ENCODE peak calls at places on chromosomes 1 and 21, in seven cellular contexts. O is transverse colon, N is epithelial cell of proximal tubule, K is HFF-Myc, P is Calu3, W is BE2C, Y is lower lobe of right lung. Q is an unnamed sample.

GRCh38 chr1:44316231-44316759 is 38.8 kb downstream of the ERI3 start:
- DNase-seq in P (peak; percentile 13), O (no peak), N (no peak), K (no peak), Y (no peak), W (no peak), Q (no peak)

GRCh38 chr1:11339346-11340247 is 66.6 kb downstream of the UBIAD1 start:
- DNase-seq in O (peak; percentile 24), W (peak; percentile 80), K (no peak), Y (no peak), P (no peak), N (no peak), Q (no peak)

GRCh38 chr1:45325816-45326506 is 734 bp upstream of the HPDL start:
- DNase-seq in N (no peak), Y (no peak), O (no peak), K (no peak), P (no peak), W (no peak), Q (peak; percentile 17)

GRCh38 chr1:86788300-86789206 is 84.2 kb downstream of the SH3GLB1 start:
- DNase-seq in K (no peak), Y (peak; percentile 49), N (peak; percentile 36), W (no peak), O (no peak), P (no peak), Q (no peak)

GRCh38 chr1:23148084-23148483 is 20.6 kb downstream of the LUZP1 start:
- DNase-seq in P (no peak), Y (no peak), N (no peak), K (no peak), W (no peak), O (no peak), Q (no peak)

GRCh38 chr1:171898956-171899355 is 57.7 kb downstream of the DNM3 start:
- DNase-seq in N (no peak), O (no peak), K (no peak), P (no peak), Y (no peak), W (no peak), Q (no peak)

GRCh38 chr1:224198572-224198971 is 15.5 kb downstream of the DEGS1 start:
- DNase-seq in Y (no peak), K (no peak), P (no peak), W (no peak), O (no peak), N (no peak), Q (no peak)

GRCh38 chr1:51908499-51908898 is 30.0 kb upstream of the NRDC start:
- DNase-seq in W (no peak), O (no peak), Y (no peak), P (no peak), N (no peak), K (no peak), Q (no peak)

GRCh38 chr1:91809267-91809666 is 76.7 kb downstream of the TGFBR3 start:
- DNase-seq in N (no peak), O (no peak), P (no peak), Y (no peak), K (no peak), W (no peak), Q (no peak)

GRCh38 chr1:78779831-78780230 is 130.2 kb downstream of the IFI44 start:
- DNase-seq in Y (no peak), O (no peak), K (no peak), W (no peak), P (no peak), N (no peak), Q (no peak)

GRCh38 chr1:202214089-202214843 is 20.7 kb downstream of the LGR6 start:
- DNase-seq in N (no peak), P (no peak), W (no peak), Y (no peak), O (peak; percentile 38), K (no peak), Q (no peak)

GRCh38 chr1:15028117-15028516 is 125.4 kb upstream of the TMEM51 start:
- DNase-seq in O (no peak), K (peak; percentile 32), Y (no peak), N (peak; percentile 97), P (no peak), W (no peak), Q (no peak)

GRCh38 chr1:2277741-2278488 is 49.8 kb downstream of the SKI start:
- DNase-seq in K (no peak), W (no peak), O (no peak), Y (peak; percentile 54), N (no peak), P (no peak), Q (no peak)

GRCh38 chr1:89965203-89965900 is 29.6 kb upstream of the ZNF326 start:
- DNase-seq in Y (no peak), W (no peak), K (no peak), O (no peak), P (no peak), N (no peak), Q (no peak)

GRCh38 chr1:78003070-78003751 is 1.5 kb upstream of the DNAJB4 start:
- DNase-seq in Y (no peak), P (no peak), K (no peak), O (no peak), W (no peak), N (no peak), Q (no peak)

GRCh38 chr21:16741228-16741665 is 771.6 kb upstream of the CXADR start:
- DNase-seq in K (no peak), W (peak; percentile 68), Y (no peak), O (no peak), P (no peak), N (no peak), Q (no peak)

GRCh38 chr1:197614916-197615692 is 160.2 kb downstream of the DENND1B start:
- DNase-seq in K (peak; percentile 27), Y (no peak), O (peak; percentile 19), N (no peak), P (peak; percentile 48), W (peak; percentile 59), Q (no peak)

GRCh38 chr1:156673387-156674121 is 3.7 kb downstream of the NES start:
- DNase-seq in K (no peak), O (no peak), W (no peak), N (no peak), Y (no peak), P (no peak), Q (no peak)

GRCh38 chr1:12552951-12553921 is 64.8 kb downstream of the DHRS3 start:
- DNase-seq in W (no peak), N (no peak), P (no peak), Y (peak; percentile 33), K (no peak), O (no peak), Q (no peak)

GRCh38 chr1:14850563-14850962 is 252.1 kb downstream of the KAZN start:
- DNase-seq in W (no peak), P (peak; percentile 35), N (peak; percentile 30), O (no peak), K (no peak), Y (no peak), Q (peak; percentile 24)

GRCh38 chr1:96962807-96963206 is 241.2 kb downstream of the PTBP2 start:
- DNase-seq in W (no peak), N (no peak), Y (no peak), P (peak; percentile 30), K (no peak), O (no peak), Q (no peak)

GRCh38 chr1:183694035-183694434 is 40.9 kb upstream of the APOBEC4 start:
- DNase-seq in O (no peak), N (no peak), Y (no peak), P (no peak), W (no peak), K (no peak), Q (no peak)

GRCh38 chr21:8989261-8989882 is 1532.0 kb upstream of the TPTE start:
- DNase-seq in N (no peak), O (no peak), K (no peak), P (peak; percentile 56), W (peak; percentile 64), Y (no peak), Q (no peak)

GRCh38 chr1:161019767-161020572 is 982 bp downstream of the F11R start:
- DNase-seq in Y (no peak), P (no peak), O (no peak), N (no peak), W (no peak), K (no peak), Q (no peak)

GRCh38 chr1:18293291-18293690 is 185.7 kb downstream of the IGSF21 start:
- DNase-seq in O (no peak), K (no peak), N (no peak), P (no peak), W (no peak), Y (no peak), Q (no peak)

DNA sequence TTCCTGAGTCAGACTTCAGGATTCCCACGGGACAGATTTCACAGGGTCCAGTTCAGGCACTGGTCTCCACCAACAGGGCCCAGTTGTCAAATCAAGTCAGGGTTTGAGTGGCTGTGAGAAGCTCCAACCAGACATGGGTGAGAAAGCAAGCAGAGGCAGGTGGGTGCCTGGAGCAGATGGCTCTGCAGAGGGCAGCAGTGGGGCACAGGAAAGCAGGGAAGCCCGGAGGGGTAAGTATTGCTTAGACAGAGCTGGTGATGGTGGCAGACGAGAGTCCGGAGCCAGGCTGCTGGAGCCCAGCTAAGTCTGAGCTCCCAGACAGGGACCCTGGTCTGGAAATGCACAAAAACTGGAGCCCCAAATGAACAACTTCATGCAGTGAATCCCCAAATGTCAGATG is 40.4 kb downstream of the RIMS3 start:
- DNase-seq in N (no peak), O (peak; percentile 55), K (no peak), P (peak; percentile 66), Y (no peak), W (peak; percentile 38), Q (no peak)
- TF ChIP-seq CTCF in N (peak; percentile 71), O (peak; percentile 44), K (peak; percentile 28), P (peak; percentile 33), Y (peak; percentile 25), W (peak; percentile 29), Q (peak; percentile 11)

GRCh38 chr1:204112876-204113730 is 38.7 kb downstream of the ETNK2 start:
- DNase-seq in O (no peak), W (no peak), Y (no peak), K (no peak), P (no peak), N (no peak), Q (no peak)
- TF ChIP-seq CTCF in O (no peak), W (no peak), Y (no peak), K (no peak), P (no peak), N (no peak), Q (no peak)

GRCh38 chr1:20662110-20662475 is 924 bp upstream of the DDOST start:
- DNase-seq in N (no peak), Y (no peak), P (no peak), W (no peak), K (no peak), O (no peak), Q (no peak)

GRCh38 chr1:20663365-20663764 is 2.2 kb upstream of the DDOST start:
- DNase-seq in W (no peak), P (no peak), K (no peak), Y (no peak), O (no peak), N (no peak), Q (no peak)

GRCh38 chr1:20660363-20661234 is 570 bp downstream of the DDOST start:
- DNase-seq in N (no peak), O (no peak), Y (no peak), K (no peak), W (no peak), P (no peak), Q (no peak)

GRCh38 chr1:20663969-20664715 is 3.0 kb upstream of the DDOST start:
- DNase-seq in W (no peak), O (no peak), K (no peak), P (no peak), N (no peak), Y (no peak), Q (no peak)

GRCh38 chr1:20661235-20662109 is at the start of gene DDOST:
- DNase-seq in W (peak; percentile 93), Y (peak; percentile 97), K (peak; percentile 94), O (peak; percentile 96), N (peak; percentile 82), P (peak; percentile 92), Q (peak; percentile 96)
- TF ChIP-seq CTCF in W (peak; percentile 35), Y (peak; percentile 59), K (peak; percentile 49), O (peak; percentile 51), N (peak; percentile 44), P (no peak), Q (no peak)

GRCh38 chr1:223143760-223144248 is 756 bp upstream of the TLR5 start:
- DNase-seq in O (peak; percentile 69), Y (peak; percentile 78), N (no peak), P (peak; percentile 77), K (no peak), W (no peak), Q (peak; percentile 62)
- TF ChIP-seq CTCF in O (no peak), Y (no peak), N (no peak), P (no peak), K (no peak), W (no peak), Q (no peak)

Q was measured in GM20000.